ENCODE peak calls at places on chromosomes 5 and 9, in seven cellular contexts. A is heart left ventricle, G is Panc1, Y is HCT116, I is psoas muscle, F is upper lobe of left lung, T is GM12878. U is an unnamed sample.

GRCh38 chr5:52809884-52810283 is 22.2 kb downstream of the ITGA1 start:
- ATAC-seq in F (no peak), A (peak; percentile 33), T (no peak), Y (no peak), G (no peak), I (no peak), U (no peak)

GRCh38 chr5:77812926-77813589 is 36.9 kb upstream of the TBCA start:
- ATAC-seq in G (no peak), Y (no peak), T (no peak), A (no peak), F (no peak), I (no peak), U (no peak)

GRCh38 chr5:76153271-76153670 is 70.1 kb downstream of the SV2C start:
- ATAC-seq in T (no peak), I (no peak), A (no peak), G (no peak), F (no peak), Y (no peak), U (no peak)

GRCh38 chr5:146521403-146522106 is 5.6 kb upstream of the GPR151 start:
- ATAC-seq in G (peak; percentile 52), F (no peak), T (no peak), Y (no peak), I (no peak), A (no peak), U (no peak)

GRCh38 chr5:134964359-134965270 is 3.1 kb upstream of the CATSPER3 start:
- ATAC-seq in A (no peak), Y (no peak), I (no peak), T (no peak), F (no peak), G (no peak), U (no peak)

GRCh38 chr5:60842859-60843692 is 993 bp downstream of the ELOVL7 start:
- ATAC-seq in Y (no peak), G (peak; percentile 72), T (peak; percentile 59), F (no peak), A (peak; percentile 42), I (no peak), U (peak; percentile 36)

GRCh38 chr5:175689147-175689991 is 31.5 kb downstream of the HRH2 start:
- ATAC-seq in T (no peak), G (no peak), F (peak; percentile 19), Y (no peak), A (peak; percentile 58), I (peak; percentile 88), U (peak; percentile 60)

GRCh38 chr5:96149546-96149945 is 187.9 kb upstream of the ELL2 start:
- ATAC-seq in I (no peak), T (no peak), A (no peak), Y (no peak), G (no peak), F (no peak), U (no peak)

GRCh38 chr5:91207248-91207647 is 175.9 kb downstream of the ARRDC3 start:
- ATAC-seq in A (no peak), T (no peak), I (no peak), G (no peak), Y (no peak), F (no peak), U (no peak)

GRCh38 chr9:83355729-83356128 is 182.5 kb downstream of the FRMD3 start:
- ATAC-seq in T (no peak), A (peak; percentile 86), G (no peak), I (no peak), F (peak; percentile 30), Y (no peak), U (peak; percentile 60)

GRCh38 chr9:101543098-101543735 is 9.6 kb downstream of the RNF20 start:
- ATAC-seq in T (no peak), Y (no peak), F (no peak), A (no peak), I (no peak), G (no peak), U (no peak)

GRCh38 chr9:92476962-92477361 is 5.3 kb downstream of the ASPN start:
- ATAC-seq in I (no peak), A (no peak), Y (no peak), F (no peak), G (no peak), T (peak; percentile 96), U (no peak)

GRCh38 chr9:4674783-4675182 is 4.6 kb upstream of the CDC37L1 start:
- ATAC-seq in G (no peak), T (no peak), F (no peak), Y (no peak), I (no peak), A (no peak), U (no peak)

GRCh38 chr5:67221487-67222242 is 25.1 kb upstream of the CD180 start:
- ATAC-seq in Y (no peak), G (no peak), A (no peak), F (no peak), I (no peak), T (peak; percentile 94), U (no peak)

GRCh38 chr5:93280518-93280917 is 300.5 kb downstream of the NR2F1-AS1 start:
- ATAC-seq in A (no peak), F (no peak), T (no peak), I (no peak), G (no peak), Y (no peak), U (no peak)

GRCh38 chr9:27379311-27380236 is 82.6 kb upstream of the EQTN start:
- ATAC-seq in Y (no peak), I (no peak), G (no peak), T (peak; percentile 54), F (peak; percentile 6), A (no peak), U (no peak)

GRCh38 chr9:98610196-98610595 is 98.5 kb downstream of the GABBR2 start:
- ATAC-seq in A (no peak), Y (no peak), I (no peak), T (no peak), G (no peak), F (no peak), U (no peak)

GRCh38 chr9:28882528-28882927 is 1309.2 kb upstream of the C9orf72 start:
- ATAC-seq in F (no peak), I (no peak), G (no peak), A (no peak), T (no peak), Y (no peak), U (no peak)

GRCh38 chr5:136981936-136982335 is 517.2 kb downstream of the SPOCK1 start:
- ATAC-seq in Y (no peak), A (no peak), T (no peak), F (no peak), I (no peak), G (no peak), U (no peak)

GRCh38 chr9:4126184-4126865 is 173.5 kb downstream of the GLIS3 start:
- ATAC-seq in T (no peak), F (no peak), I (no peak), G (no peak), A (no peak), Y (no peak), U (no peak)

GRCh38 chr9:8961186-8961666 is 1161.6 kb upstream of the DMAC1 start:
- ATAC-seq in T (no peak), G (no peak), F (peak; percentile 61), I (peak; percentile 99), Y (no peak), A (peak; percentile 99), U (peak; percentile 90)

GRCh38 chr9:111903996-111904395 is 7.4 kb downstream of the UGCG start:
- ATAC-seq in F (no peak), Y (no peak), I (no peak), G (no peak), T (peak; percentile 9), A (peak; percentile 34), U (no peak)

GRCh38 chr5:66616495-66617222 is 20.5 kb downstream of the MAST4 start:
- ATAC-seq in Y (no peak), T (no peak), I (no peak), F (peak; percentile 85), A (peak; percentile 8), G (no peak), U (no peak)

GRCh38 chr5:33526755-33527154 is 86.0 kb downstream of the TARS1 start:
- ATAC-seq in I (no peak), Y (no peak), T (no peak), A (no peak), F (no peak), G (no peak), U (no peak)

GRCh38 chr9:128627127-128627715 is 29.4 kb downstream of the DYNC2I2 start:
- ATAC-seq in I (no peak), Y (no peak), A (no peak), G (no peak), T (no peak), F (no peak), U (no peak)

DNA sequence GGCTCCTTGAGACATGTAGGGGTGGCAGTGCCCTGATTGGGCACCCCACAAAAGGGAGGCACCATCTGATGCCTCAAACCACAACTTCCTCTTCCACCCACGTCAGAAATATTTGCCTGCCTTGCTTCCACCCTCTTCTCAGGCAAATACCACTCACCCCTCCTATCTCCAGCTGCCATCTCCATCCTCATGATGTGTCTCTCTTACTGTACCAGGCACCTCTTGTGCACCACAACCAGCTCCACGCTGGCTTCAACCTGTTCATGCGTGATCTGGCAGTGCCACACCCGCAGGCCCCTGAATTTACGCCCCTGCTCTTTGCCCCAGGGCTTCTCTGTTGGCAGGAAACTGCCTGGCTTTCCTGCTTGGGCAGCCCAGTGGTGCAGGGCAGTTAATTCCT is 87.8 kb upstream of the HSPA9 start:
- ATAC-seq in F (peak; percentile 21), T (peak; percentile 81), Y (no peak), G (no peak), I (no peak), A (no peak), U (no peak)
- H3K27ac ChIP-seq in F (no peak overlapping the region), T (no peak overlapping the region), Y (no peak overlapping the region), G (no peak overlapping the region), I (no peak overlapping the region), A (no peak overlapping the region), U (no peak overlapping the region)

GRCh38 chr5:23476580-23476979 is 30.8 kb upstream of the PRDM9 start:
- ATAC-seq in G (no peak), A (no peak), F (no peak), Y (no peak), T (no peak), I (no peak), U (no peak)
- H3K27ac ChIP-seq in G (no peak overlapping the region), A (no peak overlapping the region), F (no peak overlapping the region), Y (no peak overlapping the region), T (no peak overlapping the region), I (no peak overlapping the region), U (no peak overlapping the region)

DNA sequence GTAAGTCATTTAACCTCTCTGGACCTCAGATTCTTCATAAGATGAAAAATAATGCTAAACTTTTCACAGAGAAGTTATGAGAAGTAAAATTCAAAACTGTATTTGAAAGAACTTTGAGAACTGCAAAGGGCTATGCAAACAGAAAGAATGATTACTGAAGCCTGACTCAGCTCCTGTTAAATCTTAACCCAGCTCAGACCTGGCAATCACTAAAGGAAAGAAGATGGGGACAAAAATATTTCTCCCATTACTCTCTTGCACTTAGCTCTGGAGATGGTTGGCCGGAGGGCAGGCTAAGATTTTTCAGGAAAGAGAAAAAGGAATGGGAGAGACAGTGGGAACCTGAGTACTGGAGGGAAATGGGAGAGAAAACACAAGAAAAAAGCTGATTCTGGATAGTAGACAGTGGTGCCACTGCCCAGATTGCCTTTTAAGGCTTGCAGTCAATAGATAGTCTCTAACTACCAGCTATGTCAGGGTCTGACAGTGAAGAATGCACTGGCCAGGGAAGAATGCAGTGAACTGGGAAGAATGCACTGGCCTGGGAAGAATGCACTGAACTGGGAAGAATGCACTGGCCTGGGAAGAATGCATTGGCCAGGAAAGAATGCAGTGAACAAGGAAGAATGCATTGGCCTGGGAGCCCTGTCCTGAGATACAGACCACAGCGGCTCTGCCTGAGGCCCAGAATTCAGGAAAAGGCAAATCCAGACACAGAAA is 25.2 kb upstream of the CEMIP2 start:
- ATAC-seq in F (no peak), Y (no peak), T (peak; percentile 36), I (no peak), A (no peak), G (no peak), U (no peak)
- H3K27ac ChIP-seq in F (no peak overlapping the region), Y (no peak overlapping the region), T (no peak overlapping the region), I (no peak overlapping the region), A (no peak overlapping the region), G (no peak overlapping the region), U (no peak overlapping the region)

GRCh38 chr5:167945542-167946384 is 345.7 kb upstream of the WWC1 start:
- ATAC-seq in F (no peak), Y (no peak), G (no peak), I (peak; percentile 37), A (peak; percentile 82), T (no peak), U (no peak)
- H3K27ac ChIP-seq in F (no peak overlapping the region), Y (no peak overlapping the region), G (no peak overlapping the region), I (no peak overlapping the region), A (peak overlapping the region; percentile 94), T (no peak overlapping the region), U (peak overlapping the region; percentile 73)